ENCODE peak calls at places on chromosomes 2 and 18, in five cellular contexts. C is astrocyte, A is Calu3, J is GM20000, E is cardiac fibroblast. H is an unnamed sample.

GRCh38 chr2:168978461-168978861 is 52.7 kb downstream of the ABCB11 start:
- DNase-seq in C (no peak), A (peak), J (no peak), E (no peak), H (no peak)

GRCh38 chr18:6370410-6370809 is 44.3 kb downstream of the L3MBTL4 start:
- DNase-seq in C (no peak), A (no peak), J (no peak), E (no peak), H (no peak)

GRCh38 chr2:237967463-237967871 is 653 bp downstream of the UBE2F start:
- DNase-seq in C (no peak), A (peak), J (peak), E (peak), H (peak)

GRCh38 chr2:88400398-88400797 is 52.1 kb downstream of the FOXI3 start:
- DNase-seq in C (no peak), A (no peak), J (no peak), E (no peak), H (no peak)

GRCh38 chr2:205141381-205141780 is 540.9 kb upstream of the NRP2 start:
- DNase-seq in C (no peak), A (no peak), J (no peak), E (no peak), H (no peak)

GRCh38 chr2:146579154-146579930 is 1265.5 kb upstream of the ACVR2A start:
- DNase-seq in C (peak), A (no peak), J (no peak), E (peak), H (no peak)

GRCh38 chr2:122031544-122032263 is 276.3 kb downstream of the TSN start:
- DNase-seq in C (no peak), A (no peak), J (no peak), E (peak), H (no peak)

GRCh38 chr2:102122115-102122514 is 20.4 kb upstream of the IL1R1 start:
- DNase-seq in C (peak), A (no peak), J (no peak), E (peak), H (no peak)

GRCh38 chr2:43745457-43745856 is 28.4 kb upstream of the DYNC2LI1 start:
- DNase-seq in C (peak), A (no peak), J (no peak), E (peak), H (no peak)

GRCh38 chr2:137172162-137172561 is 406.8 kb downstream of the THSD7B start:
- DNase-seq in C (peak), A (peak), J (no peak), E (no peak), H (no peak)
- TF ChIP-seq CTCF in C (no peak), A (no peak), J (no peak), E (no peak), H (no peak)

DNA sequence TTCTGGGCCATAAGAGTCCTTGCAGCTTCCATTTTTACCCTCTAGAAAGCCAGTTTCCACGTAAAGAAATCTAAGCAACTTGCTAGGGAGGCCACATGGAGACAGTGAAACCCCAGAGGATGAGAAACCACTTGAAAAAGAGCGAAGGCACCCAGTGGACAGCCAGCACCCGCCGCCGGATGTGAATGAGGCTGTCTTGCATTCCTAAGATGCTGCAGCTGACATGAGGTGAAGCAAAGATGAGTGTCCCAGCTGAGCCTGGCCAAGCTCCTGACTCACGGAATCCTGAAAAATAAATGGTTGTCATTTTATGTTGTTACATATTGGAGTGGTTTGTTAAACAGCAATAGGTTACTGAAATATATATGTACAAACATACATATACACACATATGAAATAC is 65.9 kb upstream of the STPG4 start:
- DNase-seq in C (peak), A (no peak), J (no peak), E (peak), H (no peak)
- TF ChIP-seq CTCF in C (no peak), A (no peak), J (no peak), E (no peak), H (no peak)

DNA sequence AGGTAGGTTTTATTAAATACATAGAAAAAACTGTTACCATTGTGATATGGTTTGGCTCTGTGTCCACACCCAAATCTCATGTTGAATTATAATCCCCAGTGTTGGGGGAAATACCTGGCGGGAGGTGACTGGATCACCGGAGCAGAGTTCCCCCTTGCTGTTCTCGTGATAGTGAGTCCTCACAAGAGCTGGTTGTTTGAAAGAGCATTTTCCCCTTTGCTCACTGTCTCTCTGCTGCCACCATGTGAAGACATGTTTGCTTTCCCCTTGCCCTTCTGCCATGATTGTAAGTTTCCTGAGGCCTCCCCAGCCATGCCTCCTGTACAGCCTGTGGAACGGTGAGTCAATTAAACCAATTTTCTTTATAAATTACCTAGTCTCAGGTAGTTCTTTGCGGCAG is 352.7 kb upstream of the SLC39A10 start:
- DNase-seq in C (no peak), A (peak), J (no peak), E (peak), H (no peak)
- TF ChIP-seq CTCF in C (peak), A (no peak), J (no peak), E (peak), H (no peak)

GRCh38 chr2:105114551-105114950 is 76.7 kb downstream of the MRPS9 start:
- DNase-seq in C (peak), A (no peak), J (peak), E (peak), H (no peak)

GRCh38 chr2:105121417-105121816 is 83.5 kb downstream of the MRPS9 start:
- DNase-seq in C (no peak), A (no peak), J (no peak), E (no peak), H (no peak)

GRCh38 chr2:105117565-105117964 is 79.7 kb downstream of the MRPS9 start:
- DNase-seq in C (no peak), A (no peak), J (no peak), E (no peak), H (no peak)

GRCh38 chr2:105116348-105116747 is 78.5 kb downstream of the MRPS9 start:
- DNase-seq in C (no peak), A (no peak), J (no peak), E (no peak), H (no peak)

DNA sequence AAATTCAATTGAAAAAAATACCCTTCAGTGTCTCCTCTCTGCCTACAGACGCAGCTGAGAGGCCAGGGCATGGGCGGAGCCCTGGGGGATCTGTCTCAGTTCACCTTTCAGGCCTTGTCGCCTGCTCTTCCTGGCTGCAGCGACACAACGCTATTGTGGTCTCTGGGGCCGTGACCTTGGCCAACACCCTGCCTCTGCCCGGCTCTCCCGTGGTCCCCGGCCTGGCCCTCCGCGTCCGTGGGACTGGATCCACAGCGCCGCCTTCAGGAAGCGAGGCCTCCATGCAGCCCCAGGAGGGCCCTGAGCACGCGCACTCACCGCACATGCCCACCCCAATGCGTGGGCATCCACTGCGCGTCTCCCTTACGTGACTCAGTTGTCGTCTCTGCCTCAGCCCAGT is 81.1 kb downstream of the MRPS9 start:
- DNase-seq in C (no peak), A (no peak), J (no peak), E (no peak), H (peak)
- TF ChIP-seq CTCF in C (no peak), A (no peak), J (no peak), E (peak), H (peak)

H was measured in progenitor cell of endocrine pancreas.